ENCODE peak calls at places on chromosome 18, in eight cellular contexts. C is heart right ventricle, G is fibroblast of pulmonary artery, W is tibial artery, S is endothelial cell, N is DND-41, O is fibroblast of mammary gland, J is neural progenitor cell. A is an unnamed sample.

GRCh38 chr18:45353530-45353929 is 261.7 kb upstream of the SLC14A2 start:
- DNase-seq in C (no peak), G (no peak), W (no peak), S (no peak), N (no peak), O (peak; percentile 17), J (no peak), A (peak; percentile 57)

GRCh38 chr18:53991805-53992204 is 232.7 kb downstream of the MBD2 start:
- DNase-seq in C (no peak), G (peak; percentile 24), W (no peak), S (no peak), N (no peak), O (peak; percentile 47), J (no peak), A (peak; percentile 10)

GRCh38 chr18:9516437-9517064 is 41.2 kb downstream of the RALBP1 start:
- DNase-seq in C (no peak), G (peak; percentile 67), W (no peak), S (no peak), N (peak; percentile 14), O (peak; percentile 59), J (peak; percentile 47), A (peak; percentile 52)

GRCh38 chr18:64659186-64659585 is 510.3 kb upstream of the LINC00305 start:
- DNase-seq in C (no peak), G (no peak), W (no peak), S (no peak), N (no peak), O (no peak), J (no peak), A (no peak)

GRCh38 chr18:27599202-27599829 is 414.2 kb upstream of the CHST9 start:
- DNase-seq in C (no peak), G (peak; percentile 65), W (peak; percentile 29), S (peak; percentile 71), N (peak; percentile 64), O (peak; percentile 64), J (peak; percentile 79), A (peak; percentile 65)

GRCh38 chr18:58044370-58045264 is 591 bp downstream of the NEDD4L start:
- DNase-seq in C (peak; percentile 45), G (peak; percentile 28), W (peak; percentile 44), S (peak; percentile 57), N (no peak), O (peak; percentile 22), J (peak; percentile 70), A (peak; percentile 56)

GRCh38 chr18:51933903-51934302 is 406.1 kb upstream of the DCC start:
- DNase-seq in C (no peak), G (no peak), W (no peak), S (no peak), N (no peak), O (no peak), J (no peak), A (no peak)

GRCh38 chr18:24181806-24182205 is 42.9 kb downstream of the CABYR start:
- DNase-seq in C (no peak), G (peak; percentile 17), W (no peak), S (no peak), N (no peak), O (no peak), J (no peak), A (no peak)

GRCh38 chr18:33540392-33540791 is 37.6 kb upstream of the ASXL3 start:
- DNase-seq in C (no peak), G (no peak), W (no peak), S (no peak), N (peak; percentile 13), O (no peak), J (no peak), A (no peak)

GRCh38 chr18:44627245-44627644 is 53.4 kb upstream of the SETBP1 start:
- DNase-seq in C (no peak), G (peak; percentile 75), W (no peak), S (no peak), N (no peak), O (peak; percentile 69), J (no peak), A (peak; percentile 53)

GRCh38 chr18:49697757-49698595 is 115.4 kb downstream of the ACAA2 start:
- DNase-seq in C (no peak), G (no peak), W (no peak), S (no peak), N (no peak), O (peak; percentile 31), J (peak; percentile 30), A (no peak)

GRCh38 chr18:12159446-12159845 is 65.8 kb downstream of the ANKRD62 start:
- DNase-seq in C (no peak), G (peak; percentile 16), W (no peak), S (no peak), N (no peak), O (peak; percentile 3), J (no peak), A (peak; percentile 73)

GRCh38 chr18:47265197-47265596 is 13.7 kb upstream of the SKOR2 start:
- DNase-seq in C (no peak), G (peak; percentile 20), W (no peak), S (no peak), N (no peak), O (peak; percentile 82), J (no peak), A (peak; percentile 68)

GRCh38 chr18:47263828-47264314 is 12.4 kb upstream of the SKOR2 start:
- DNase-seq in C (no peak), G (no peak), W (no peak), S (no peak), N (no peak), O (no peak), J (peak; percentile 65), A (no peak)

GRCh38 chr18:47261902-47262301 is 10.4 kb upstream of the SKOR2 start:
- DNase-seq in C (no peak), G (no peak), W (no peak), S (no peak), N (no peak), O (no peak), J (peak; percentile 7), A (no peak)

GRCh38 chr18:47262397-47263196 is 11.1 kb upstream of the SKOR2 start:
- DNase-seq in C (no peak), G (no peak), W (no peak), S (no peak), N (no peak), O (no peak), J (peak; percentile 33), A (no peak)

DNA sequence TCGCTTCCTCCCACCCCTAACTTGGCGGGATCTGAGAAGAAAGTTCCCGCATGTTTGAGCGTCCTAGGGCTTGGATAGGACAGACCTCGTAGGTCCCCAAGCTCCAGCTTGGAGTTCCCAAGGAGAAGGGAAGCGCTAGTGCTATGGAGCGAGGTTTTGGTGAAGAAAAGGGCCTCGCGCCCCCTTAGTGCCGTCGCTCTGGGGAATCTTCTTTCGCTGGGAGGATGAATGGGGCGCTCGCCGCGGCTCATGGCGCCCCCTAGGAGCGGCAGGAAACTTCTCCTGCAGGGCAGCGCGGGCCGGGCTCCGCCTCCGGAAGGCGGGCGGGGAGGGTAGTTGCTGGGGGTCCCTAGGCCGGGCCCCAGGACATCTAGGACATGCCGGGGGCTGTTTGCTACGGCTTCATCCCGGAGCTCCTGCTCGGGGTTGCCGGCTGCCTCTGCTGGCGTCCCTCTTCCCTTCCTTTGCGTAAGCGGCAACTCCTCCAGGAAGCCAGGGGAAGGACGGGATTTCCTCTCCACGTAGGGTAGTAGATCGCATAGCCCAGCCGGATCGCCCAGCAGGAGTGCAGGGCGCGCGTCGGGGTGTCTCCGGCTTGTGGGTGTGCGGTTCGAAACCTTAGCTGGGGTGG is 11.9 kb upstream of the SKOR2 start:
- DNase-seq in C (no peak), G (no peak), W (no peak), S (peak; percentile 63), N (no peak), O (peak; percentile 38), J (peak; percentile 83), A (no peak)
- TF ChIP-seq CTCF in C (no peak), G (no peak), W (no peak), S (peak; percentile 27), N (no peak), O (peak; percentile 43), J (peak; percentile 80), A (no peak)

GRCh38 chr18:37286801-37287200 is 278.8 kb downstream of the CELF4 start:
- DNase-seq in C (no peak), G (no peak), W (no peak), S (no peak), N (no peak), O (no peak), J (no peak), A (no peak)

GRCh38 chr18:37284260-37284659 is 281.3 kb downstream of the CELF4 start:
- DNase-seq in C (no peak), G (no peak), W (no peak), S (no peak), N (no peak), O (no peak), J (no peak), A (no peak)

GRCh38 chr18:37277753-37278152 is 287.8 kb downstream of the CELF4 start:
- DNase-seq in C (no peak), G (no peak), W (no peak), S (no peak), N (no peak), O (no peak), J (no peak), A (no peak)

GRCh38 chr18:37280701-37281100 is 284.9 kb downstream of the CELF4 start:
- DNase-seq in C (no peak), G (no peak), W (no peak), S (no peak), N (no peak), O (no peak), J (no peak), A (no peak)

GRCh38 chr18:37282386-37283037 is 283.1 kb downstream of the CELF4 start:
- DNase-seq in C (no peak), G (peak; percentile 4), W (no peak), S (no peak), N (no peak), O (no peak), J (peak; percentile 49), A (no peak)
- TF ChIP-seq CTCF in C (no peak), G (peak; percentile 51), W (peak; percentile 11), S (peak; percentile 31), N (peak; percentile 56), O (peak; percentile 34), J (peak; percentile 65), A (peak; percentile 14)

GRCh38 chr18:35999925-36000324 is 27.4 kb downstream of the RMP24 start:
- DNase-seq in C (no peak), G (no peak), W (no peak), S (no peak), N (no peak), O (peak; percentile 27), J (no peak), A (no peak)

GRCh38 chr18:35993013-35993412 is 20.5 kb downstream of the RMP24 start:
- DNase-seq in C (no peak), G (no peak), W (no peak), S (no peak), N (no peak), O (no peak), J (no peak), A (no peak)

DNA sequence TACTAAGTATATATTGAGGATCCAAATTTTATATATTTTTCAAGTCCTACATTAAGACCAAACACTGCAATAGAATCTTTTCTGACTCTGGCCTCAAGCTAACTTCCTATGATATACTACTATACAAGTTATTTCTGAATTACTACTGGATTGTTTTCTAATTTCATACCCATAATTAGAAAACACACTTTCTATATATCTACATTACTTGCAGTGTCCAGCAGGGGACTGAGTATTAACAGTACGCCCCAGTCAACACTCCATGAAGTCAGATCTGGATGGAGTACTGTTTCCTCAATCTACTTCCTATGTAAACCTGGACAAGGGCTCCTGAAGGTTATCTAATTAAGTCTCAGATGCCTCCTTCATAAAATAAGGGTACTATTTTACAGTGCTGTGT is 26.5 kb downstream of the RMP24 start:
- DNase-seq in C (no peak), G (peak; percentile 22), W (no peak), S (no peak), N (no peak), O (peak; percentile 25), J (no peak), A (peak; percentile 22)
- TF ChIP-seq CTCF in C (no peak), G (peak; percentile 41), W (no peak), S (peak; percentile 78), N (peak; percentile 20), O (peak; percentile 44), J (peak; percentile 38), A (peak; percentile 7)

GRCh38 chr18:2982452-2983172 is 30.3 kb downstream of the LPIN2 start:
- DNase-seq in C (no peak), G (no peak), W (no peak), S (no peak), N (peak; percentile 28), O (no peak), J (no peak), A (no peak)
- TF ChIP-seq CTCF in C (no peak), G (no peak), W (no peak), S (no peak), N (peak; percentile 9), O (no peak), J (no peak), A (no peak)

A was measured in MCF 10A.